ENCODE peak calls at places on chromosomes 3 and 15, in seven cellular contexts. M is hypothalamus; D is EL; J is activated naive CD4-positive, alpha-beta T cell treated with anti-CD3 and anti-CD28 coated beads, Interleukin-2, amount 10 ng/mL, durations not matched to agents 7 days and 5 days; B is dermis microvascular lymphatic vessel endothelial cell; Q is colonic mucosa; W is fibroblast of mammary gland. H is an unnamed sample.
A peak's percentile ranks its signal among the peaks of the same experiment; 100 is the strongest.

GRCh38 chr15:79025201-79025600 is 65.4 kb downstream of the RASGRF1 start:
- DNase-seq in D (no peak), J (peak; percentile 48), B (no peak), Q (no peak), W (no peak), M (no peak), H (no peak)

GRCh38 chr15:43317566-43318184 is 12.7 kb downstream of the LCMT2 start:
- DNase-seq in J (no peak), Q (no peak), D (no peak), M (no peak), B (no peak), W (no peak), H (no peak)

GRCh38 chr15:38190501-38190900 is 62.1 kb upstream of the SPRED1 start:
- DNase-seq in D (no peak), Q (no peak), B (no peak), J (no peak), W (no peak), M (no peak), H (no peak)

GRCh38 chr15:70361891-70362290 is 264.2 kb upstream of the TLE3 start:
- DNase-seq in J (no peak), B (no peak), D (no peak), M (no peak), W (no peak), Q (no peak), H (no peak)

GRCh38 chr3:170256597-170256996 is 34.4 kb downstream of the PRKCI start:
- DNase-seq in J (no peak), M (no peak), W (no peak), D (no peak), B (no peak), Q (no peak), H (no peak)

GRCh38 chr3:11091088-11091590 is 63.2 kb upstream of the HRH1 start:
- DNase-seq in B (peak; percentile 47), M (no peak), W (no peak), Q (no peak), D (no peak), J (no peak), H (no peak)

GRCh38 chr3:49454457-49454856 is 15.6 kb upstream of the DAG1 start:
- DNase-seq in B (no peak), J (no peak), D (no peak), M (no peak), W (no peak), Q (no peak), H (no peak)

GRCh38 chr3:121621491-121621890 is 28.3 kb downstream of the FBXO40 start:
- DNase-seq in M (no peak), W (no peak), D (no peak), J (no peak), B (no peak), Q (no peak), H (no peak)

GRCh38 chr3:54232618-54233017 is 110.3 kb downstream of the CACNA2D3 start:
- DNase-seq in J (no peak), M (no peak), W (no peak), B (no peak), Q (peak; percentile 26), D (no peak), H (no peak)

GRCh38 chr15:74136584-74137543 is 6.5 kb downstream of the ISLR2 start:
- DNase-seq in W (no peak), Q (no peak), D (no peak), J (no peak), B (peak; percentile 26), M (no peak), H (no peak)

GRCh38 chr3:44045476-44046275 is 196.0 kb upstream of the TOPAZ1 start:
- DNase-seq in B (peak; percentile 37), Q (peak; percentile 29), D (peak; percentile 53), W (no peak), J (no peak), M (no peak), H (no peak)

GRCh38 chr3:120559228-120560061 is 36.7 kb upstream of the NDUFB4 start:
- DNase-seq in M (no peak), W (peak; percentile 88), Q (no peak), D (peak; percentile 89), J (no peak), B (peak; percentile 63), H (no peak)

GRCh38 chr3:20215636-20216035 is 29.6 kb upstream of the SGO1 start:
- DNase-seq in W (no peak), M (no peak), Q (no peak), D (no peak), B (no peak), J (no peak), H (no peak)

GRCh38 chr3:155737844-155738460 is 6.9 kb downstream of the PLCH1 start:
- DNase-seq in W (no peak), B (no peak), Q (peak; percentile 85), D (no peak), M (no peak), J (no peak), H (peak; percentile 58)

GRCh38 chr3:188683032-188683491 is 488.7 kb upstream of the TPRG1 start:
- DNase-seq in J (no peak), D (peak; percentile 86), B (no peak), Q (no peak), W (peak; percentile 98), M (no peak), H (no peak)

GRCh38 chr3:78734048-78734637 is 1033.7 kb downstream of the ROBO1 start:
- DNase-seq in W (peak; percentile 87), D (peak; percentile 59), B (no peak), Q (no peak), J (no peak), M (no peak), H (no peak)

GRCh38 chr3:186211101-186211500 is 102.2 kb upstream of the ETV5 start:
- DNase-seq in W (no peak), D (no peak), J (no peak), B (no peak), Q (no peak), M (no peak), H (no peak)

GRCh38 chr15:69852482-69853275 is 245.0 kb downstream of the TLE3 start:
- DNase-seq in D (peak; percentile 78), B (no peak), Q (no peak), J (no peak), W (no peak), M (no peak), H (no peak)

H was measured in HuH-7.